ENCODE peak calls at places on chromosomes 6 and 20, in ten cellular contexts. Q, E, U, R, P, T, G, Z, D and H are unnamed samples.

GRCh38 chr20:17985388-17986018 is 16.7 kb downstream of the MGME1 start:
- DNase-seq in Q (no peak), U (no peak), R (no peak), G (no peak), Z (no peak), P (no peak), E (no peak), D (no peak), T (no peak), H (no peak)

GRCh38 chr20:32285621-32286334 is 8.3 kb downstream of the KIF3B start:
- DNase-seq in G (peak; percentile 31), P (no peak), U (peak; percentile 58), T (no peak), Z (no peak), E (no peak), Q (peak; percentile 41), R (peak; percentile 67), D (no peak), H (no peak)

GRCh38 chr20:50601511-50602431 is 89.6 kb downstream of the RIPOR3 start:
- DNase-seq in R (no peak), Q (no peak), E (no peak), G (no peak), T (no peak), P (no peak), Z (no peak), D (no peak), U (no peak), H (no peak)

GRCh38 chr6:47047479-47048411 is 5.6 kb upstream of the ADGRF1 start:
- DNase-seq in D (peak; percentile 91), T (peak; percentile 20), E (peak; percentile 26), G (peak; percentile 97), U (peak; percentile 86), Q (peak; percentile 5), R (peak; percentile 83), Z (peak; percentile 55), P (no peak), H (no peak)

GRCh38 chr6:20013485-20013884 is 176.3 kb downstream of the ID4 start:
- DNase-seq in D (no peak), T (no peak), U (no peak), E (no peak), P (no peak), G (no peak), Q (no peak), Z (no peak), R (no peak), H (no peak)

GRCh38 chr20:53706008-53706481 is 112.4 kb upstream of the ZNF217 start:
- DNase-seq in P (no peak), Z (no peak), E (no peak), U (peak; percentile 54), R (peak; percentile 55), Q (no peak), D (no peak), T (no peak), G (no peak), H (no peak)

GRCh38 chr20:48094944-48095343 is 309.7 kb upstream of the SULF2 start:
- DNase-seq in E (no peak), D (no peak), Z (no peak), G (no peak), U (no peak), Q (no peak), P (no peak), T (no peak), R (no peak), H (no peak)

GRCh38 chr6:73929421-73929820 is 233.4 kb downstream of the CD109 start:
- DNase-seq in U (peak; percentile 11), Z (no peak), G (peak; percentile 79), T (no peak), E (no peak), Q (no peak), R (no peak), P (no peak), D (peak; percentile 46), H (no peak)

GRCh38 chr6:110738899-110739365 is 76.3 kb downstream of the CDK19 start:
- DNase-seq in Q (no peak), E (peak; percentile 7), R (no peak), D (no peak), U (no peak), T (no peak), Z (no peak), G (no peak), P (no peak), H (no peak)

GRCh38 chr20:23541330-23541729 is 27.0 kb downstream of the CST9L start:
- DNase-seq in D (peak; percentile 26), E (no peak), G (no peak), Z (no peak), P (no peak), T (no peak), Q (no peak), U (no peak), R (no peak), H (no peak)

GRCh38 chr20:17481661-17482060 is 49.5 kb downstream of the BFSP1 start:
- DNase-seq in P (no peak), U (no peak), G (no peak), R (no peak), T (no peak), E (no peak), Z (no peak), Q (no peak), D (no peak), H (no peak)